ENCODE peak calls at places on chromosomes 5 and 9, in five cellular contexts. W is GM23338; H is K562; G is CD8-positive, alpha-beta T cell; V is Peyer's patch. Y is an unnamed sample.

GRCh38 chr5:10839118-10839517 is 78.1 kb upstream of the DAP start:
- DNase-seq in W (no peak), H (no peak), G (no peak), V (no peak), Y (no peak)

GRCh38 chr5:150587830-150588494 is 52.5 kb upstream of the SYNPO start:
- DNase-seq in W (no peak), H (no peak), G (no peak), V (no peak), Y (no peak)

GRCh38 chr5:134477462-134478245 is 47.8 kb upstream of the JADE2 start:
- DNase-seq in W (no peak), H (no peak), G (no peak), V (no peak), Y (no peak)

GRCh38 chr5:81429363-81429762 is 35.4 kb upstream of the ACOT12 start:
- DNase-seq in W (no peak), H (no peak), G (no peak), V (no peak), Y (no peak)

GRCh38 chr5:88675758-88676636 is 207.0 kb downstream of the MEF2C start:
- DNase-seq in W (peak; percentile 96), H (no peak), G (no peak), V (no peak), Y (peak; percentile 90)

GRCh38 chr9:32398207-32398606 is 13.8 kb downstream of the ACO1 start:
- DNase-seq in W (no peak), H (no peak), G (no peak), V (no peak), Y (no peak)

GRCh38 chr9:16640649-16641048 is 229.8 kb downstream of the BNC2 start:
- DNase-seq in W (peak; percentile 72), H (no peak), G (no peak), V (no peak), Y (no peak)

GRCh38 chr5:111461261-111461671 is 51.1 kb downstream of the STARD4 start:
- DNase-seq in W (peak; percentile 75), H (no peak), G (no peak), V (no peak), Y (peak; percentile 35)

GRCh38 chr5:14547660-14548059 is 33.9 kb upstream of the OTULINL start:
- DNase-seq in W (no peak), H (no peak), G (no peak), V (no peak), Y (no peak)

GRCh38 chr5:145636396-145636795 is 198.7 kb downstream of the PRELID2 start:
- DNase-seq in W (no peak), H (no peak), G (no peak), V (no peak), Y (no peak)

DNA sequence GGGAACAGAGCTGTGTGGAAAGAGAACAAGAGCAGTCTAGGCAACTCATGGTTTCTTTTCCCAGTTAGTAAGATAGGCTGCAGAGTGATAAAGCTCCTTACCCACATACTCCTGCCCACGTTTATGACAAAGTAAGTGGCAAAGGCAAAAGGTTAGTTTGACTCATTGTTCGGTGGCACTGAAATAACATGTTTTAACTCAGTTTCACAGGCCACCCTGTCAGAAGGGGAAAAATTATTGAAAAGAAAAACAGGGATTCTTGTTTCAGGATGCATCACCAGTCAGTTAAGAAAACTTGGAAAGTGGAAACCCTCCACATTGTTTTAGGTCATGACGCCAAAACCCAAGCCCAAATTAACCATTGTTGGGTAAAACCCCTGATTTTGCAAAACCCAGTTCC is 22.3 kb upstream of the DAB2 start:
- DNase-seq in W (no peak), H (no peak), G (no peak), V (no peak), Y (no peak)
- H3K27ac ChIP-seq in W (no peak overlapping the region), H (no peak overlapping the region), G (no peak overlapping the region), V (no peak overlapping the region), Y (no peak overlapping the region)

DNA sequence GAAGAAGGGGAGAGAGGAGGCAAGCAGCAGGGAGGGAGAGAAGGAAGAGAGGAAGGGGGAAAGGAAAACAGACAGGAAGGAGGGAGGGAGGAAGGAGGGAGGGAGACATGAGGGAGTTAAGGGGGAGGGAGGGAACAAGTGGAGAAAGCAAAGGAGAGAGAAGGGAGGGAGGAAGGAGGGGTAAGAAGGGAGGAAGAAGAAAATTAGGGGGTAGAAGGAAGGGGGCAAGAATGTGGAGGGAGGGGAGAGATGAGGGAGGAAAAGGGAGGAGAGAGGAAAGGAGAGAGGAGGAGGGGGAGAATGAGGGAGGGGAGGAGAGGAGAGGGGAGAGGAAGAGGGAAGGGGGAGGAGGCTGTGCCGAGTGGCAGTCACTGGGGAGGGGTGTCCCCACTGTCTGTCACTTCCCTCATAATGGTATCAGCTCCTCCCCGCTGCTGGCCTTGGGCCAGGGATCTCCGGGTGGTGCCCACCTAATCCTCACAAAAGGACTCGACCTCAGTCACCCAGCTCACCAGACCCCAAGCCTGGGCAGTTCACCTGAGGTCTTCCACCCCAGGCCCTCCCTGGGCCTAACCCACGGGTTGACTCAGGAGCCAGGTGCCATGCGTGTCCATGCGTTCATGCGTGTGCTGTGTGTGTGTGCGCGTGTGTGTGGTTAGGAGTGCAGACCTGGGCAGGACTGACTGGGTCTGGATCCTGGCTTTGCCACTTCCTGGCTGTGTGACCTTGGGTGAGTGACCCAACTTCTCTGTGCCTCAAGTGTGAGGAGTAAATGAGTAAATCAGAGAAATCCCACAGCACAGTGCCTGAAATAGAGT is 18.1 kb downstream of the C9orf50 start:
- DNase-seq in W (peak; percentile 74), H (no peak), G (no peak), V (no peak), Y (peak; percentile 69)
- H3K4me3 ChIP-seq in W (no peak overlapping the region), H (no peak overlapping the region), G (no peak overlapping the region), V (no peak overlapping the region), Y (no peak overlapping the region)

GRCh38 chr9:18985996-18986395 is 47.0 kb downstream of the SAXO1 start:
- DNase-seq in W (no peak), H (no peak), G (no peak), V (no peak), Y (no peak)
- H3K27ac ChIP-seq in W (no peak overlapping the region), H (no peak overlapping the region), G (no peak overlapping the region), V (no peak overlapping the region), Y (no peak overlapping the region)

DNA sequence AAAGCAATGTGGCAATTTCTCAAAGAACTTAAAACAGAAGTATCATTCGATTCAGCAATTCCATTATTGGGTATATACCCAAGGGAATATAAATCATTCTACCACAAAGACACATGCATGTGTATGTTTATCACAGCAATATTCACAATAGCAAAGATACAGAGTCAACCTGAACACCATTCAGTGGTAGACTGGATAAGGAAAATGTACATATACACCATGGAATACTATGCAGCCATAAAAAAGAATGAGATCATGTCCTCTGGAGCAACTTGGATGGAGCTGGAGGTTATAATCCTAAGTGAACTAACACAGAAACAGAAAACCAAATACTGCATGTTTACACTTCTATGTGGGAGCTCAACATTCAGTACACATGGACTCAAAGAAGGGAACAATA is 21.4 kb upstream of the FYB1 start:
- DNase-seq in W (no peak), H (no peak), G (no peak), V (no peak), Y (no peak)
- H3K4me3 ChIP-seq in W (no peak overlapping the region), H (no peak overlapping the region), G (no peak overlapping the region), V (no peak overlapping the region), Y (no peak overlapping the region)

DNA sequence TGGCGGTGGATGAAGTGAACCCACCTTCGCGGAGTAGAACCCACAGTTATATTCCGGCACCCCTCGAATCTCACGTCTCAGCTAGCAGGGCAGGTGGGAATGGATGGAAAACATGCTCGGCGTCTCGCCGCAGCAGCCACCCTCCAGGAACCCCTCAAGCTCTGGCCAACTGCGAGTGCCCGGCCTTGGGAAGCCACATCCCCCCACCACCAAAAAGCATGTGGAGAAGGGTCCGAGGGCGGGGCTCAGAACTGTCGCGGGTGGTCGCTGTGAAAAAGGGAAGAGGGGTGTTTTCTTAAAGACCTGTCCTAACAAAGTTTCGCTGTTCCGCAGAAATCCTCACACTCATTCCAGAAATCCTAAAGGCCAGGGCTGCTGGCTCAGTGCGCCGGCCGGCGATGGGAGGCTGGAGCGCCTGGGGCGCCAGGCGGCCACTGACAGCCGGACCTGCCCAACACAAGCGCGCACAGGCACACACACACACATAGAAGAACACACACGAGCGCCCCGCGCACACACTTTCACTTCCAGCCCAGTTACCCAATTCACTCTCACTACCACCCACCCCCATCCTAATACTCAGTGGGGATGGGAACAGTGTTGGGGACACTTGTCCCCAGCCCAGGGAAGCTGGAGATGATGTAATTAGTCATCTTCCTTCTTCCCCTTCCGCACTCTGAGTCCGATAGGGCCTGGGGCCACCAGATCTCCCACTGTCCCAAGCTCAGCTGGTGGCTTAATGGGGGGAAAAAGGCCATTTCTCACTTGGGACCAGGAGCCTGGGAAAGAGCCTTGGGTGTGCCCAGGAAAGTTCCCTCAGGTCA is 2.0 kb downstream of the EBF1 start:
- DNase-seq in W (peak; percentile 47), H (no peak), G (no peak), V (peak; percentile 69), Y (no peak)
- H3K27ac ChIP-seq in W (no peak overlapping the region), H (no peak overlapping the region), G (no peak overlapping the region), V (peak overlapping the region; percentile 91), Y (no peak overlapping the region)

GRCh38 chr5:15926586-15926985 is 253.0 kb downstream of the MARCHF11 start:
- DNase-seq in W (no peak), H (no peak), G (no peak), V (no peak), Y (no peak)

GRCh38 chr5:15933481-15934207 is 245.9 kb downstream of the MARCHF11 start:
- DNase-seq in W (no peak), H (no peak), G (no peak), V (no peak), Y (no peak)

GRCh38 chr5:15927710-15928380 is 251.7 kb downstream of the MARCHF11 start:
- DNase-seq in W (no peak), H (no peak), G (no peak), V (no peak), Y (no peak)

GRCh38 chr5:15932066-15932465 is 247.5 kb downstream of the MARCHF11 start:
- DNase-seq in W (no peak), H (no peak), G (no peak), V (no peak), Y (peak; percentile 80)

GRCh38 chr5:15929616-15930303 is 249.8 kb downstream of the MARCHF11 start:
- DNase-seq in W (no peak), H (no peak), G (no peak), V (no peak), Y (no peak)
- H3K4me3 ChIP-seq in W (no peak overlapping the region), H (no peak overlapping the region), G (no peak overlapping the region), V (no peak overlapping the region), Y (no peak overlapping the region)

GRCh38 chr9:136949817-136950655 is 2.0 kb upstream of the LCN12 start:
- DNase-seq in W (peak; percentile 97), H (peak; percentile 100), G (peak; percentile 97), V (peak; percentile 98), Y (peak; percentile 98)

GRCh38 chr9:136949239-136949816 is 2.7 kb upstream of the LCN12 start:
- DNase-seq in W (peak; percentile 46), H (no peak), G (no peak), V (no peak), Y (no peak)

GRCh38 chr9:136946228-136946892 is 1.3 kb downstream of the C8G start:
- DNase-seq in W (no peak), H (no peak), G (no peak), V (no peak), Y (no peak)

GRCh38 chr9:136946893-136947891 is 2.1 kb downstream of the C8G start:
- DNase-seq in W (no peak), H (no peak), G (no peak), V (no peak), Y (no peak)

DNA sequence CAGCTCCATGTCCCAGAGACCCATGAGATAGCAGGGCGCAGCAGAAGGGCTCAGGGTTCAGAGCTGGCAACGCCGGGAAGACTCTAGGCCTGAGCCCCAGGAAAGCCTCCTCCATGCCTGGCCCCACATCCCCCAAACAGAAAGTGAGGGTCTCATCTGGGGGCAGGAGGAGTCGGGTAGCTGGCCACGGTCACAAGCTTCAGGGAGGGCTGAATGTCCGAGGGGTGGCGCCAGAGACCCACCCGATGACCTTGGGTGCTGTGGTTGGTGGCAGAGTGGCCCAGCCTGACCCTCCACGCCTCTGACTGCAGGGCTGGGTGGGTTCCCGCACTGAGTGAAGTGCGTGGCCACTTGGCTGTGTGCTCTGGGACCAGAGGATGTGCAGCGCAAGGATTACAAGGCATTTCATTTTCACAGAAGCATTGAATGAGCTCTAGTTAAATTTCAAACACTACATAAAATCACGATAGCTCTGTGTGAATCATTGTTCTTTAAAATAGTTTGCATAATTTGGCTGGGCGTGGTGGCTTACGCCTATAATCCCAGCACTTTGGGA is 3.0 kb downstream of the C8G start:
- DNase-seq in W (peak; percentile 75), H (peak; percentile 38), G (no peak), V (peak; percentile 36), Y (peak; percentile 83)
- H3K27ac ChIP-seq in W (no peak overlapping the region), H (no peak overlapping the region), G (no peak overlapping the region), V (no peak overlapping the region), Y (no peak overlapping the region)